ENCODE peak calls at places on chromosomes 11 and 22, in four cellular contexts. One of them, this sample, is unnamed.

GRCh38 chr22:21712751-21713427 is 22.7 kb downstream of the YPEL1 start:
- DNase-seq in aorta: no peak
- DNase-seq in lower lobe of right lung: peak; percentile 63
- DNase-seq in HAP-1: peak; percentile 68
- DNase-seq in this sample: peak; percentile 65

GRCh38 chr22:27170491-27170890 is 513.1 kb downstream of the MIAT start:
- DNase-seq in HAP-1: no peak
- DNase-seq in lower lobe of right lung: no peak
- DNase-seq in aorta: peak; percentile 87
- DNase-seq in this sample: no peak

GRCh38 chr11:75856912-75857311 is 41.9 kb downstream of the UVRAG start:
- DNase-seq in aorta: no peak
- DNase-seq in HAP-1: no peak
- DNase-seq in lower lobe of right lung: no peak
- DNase-seq in this sample: no peak

GRCh38 chr11:55501014-55501413 is 53.3 kb upstream of the OR4C15 start:
- DNase-seq in lower lobe of right lung: no peak
- DNase-seq in aorta: no peak
- DNase-seq in HAP-1: no peak
- DNase-seq in this sample: peak; percentile 67

GRCh38 chr11:76252625-76253024 is 46.3 kb upstream of the WNT11 start:
- DNase-seq in aorta: no peak
- DNase-seq in lower lobe of right lung: no peak
- DNase-seq in HAP-1: no peak
- DNase-seq in this sample: no peak

GRCh38 chr22:39698106-39698505 is 127.6 kb downstream of the CACNA1I start:
- DNase-seq in aorta: no peak
- DNase-seq in lower lobe of right lung: no peak
- DNase-seq in HAP-1: no peak
- DNase-seq in this sample: no peak

GRCh38 chr11:61293869-61294716 is 1.0 kb downstream of the VWCE start:
- DNase-seq in aorta: peak; percentile 89
- DNase-seq in HAP-1: no peak
- DNase-seq in lower lobe of right lung: peak; percentile 55
- DNase-seq in this sample: no peak

GRCh38 chr11:131690362-131690761 is 319.9 kb downstream of the NTM start:
- DNase-seq in lower lobe of right lung: no peak
- DNase-seq in HAP-1: no peak
- DNase-seq in aorta: no peak
- DNase-seq in this sample: peak; percentile 61

GRCh38 chr11:75445315-75445953 is 12.4 kb upstream of the KLHL35 start:
- DNase-seq in lower lobe of right lung: peak; percentile 75
- DNase-seq in aorta: peak; percentile 92
- DNase-seq in HAP-1: peak; percentile 37
- DNase-seq in this sample: peak; percentile 82

GRCh38 chr22:39092111-39092867 is 4.8 kb upstream of the APOBEC3H start:
- DNase-seq in lower lobe of right lung: peak; percentile 6
- DNase-seq in HAP-1: no peak
- DNase-seq in aorta: no peak
- DNase-seq in this sample: peak; percentile 5

GRCh38 chr22:23223566-23224317 is 43.4 kb downstream of the BCR start:
- DNase-seq in aorta: peak; percentile 48
- DNase-seq in HAP-1: no peak
- DNase-seq in lower lobe of right lung: peak; percentile 53
- DNase-seq in this sample: no peak

GRCh38 chr11:131692961-131693360 is 322.5 kb downstream of the NTM start:
- DNase-seq in aorta: no peak
- DNase-seq in HAP-1: no peak
- DNase-seq in lower lobe of right lung: no peak
- DNase-seq in this sample: no peak

GRCh38 chr11:126544311-126545056 is 189.0 kb downstream of the ST3GAL4 start:
- DNase-seq in aorta: no peak
- DNase-seq in lower lobe of right lung: no peak
- DNase-seq in HAP-1: peak; percentile 30
- DNase-seq in this sample: no peak

GRCh38 chr11:65353900-65354264 is 669 bp upstream of the TIGD3 start:
- DNase-seq in HAP-1: no peak
- DNase-seq in aorta: no peak
- DNase-seq in lower lobe of right lung: no peak
- DNase-seq in this sample: no peak

GRCh38 chr11:95459268-95460040 is 228.5 kb upstream of the SESN3 start:
- DNase-seq in aorta: no peak
- DNase-seq in HAP-1: peak; percentile 41
- DNase-seq in lower lobe of right lung: no peak
- DNase-seq in this sample: no peak

GRCh38 chr22:19530751-19531150 is 6.5 kb upstream of the CLDN5 start:
- DNase-seq in lower lobe of right lung: no peak
- DNase-seq in HAP-1: no peak
- DNase-seq in aorta: peak; percentile 46
- DNase-seq in this sample: no peak

GRCh38 chr11:18696638-18697225 is 1.8 kb upstream of the TMEM86A start:
- DNase-seq in HAP-1: no peak
- DNase-seq in lower lobe of right lung: no peak
- DNase-seq in aorta: no peak
- DNase-seq in this sample: no peak

GRCh38 chr11:66559141-66559861 is 9.1 kb downstream of the CTSF start:
- DNase-seq in HAP-1: no peak
- DNase-seq in aorta: no peak
- DNase-seq in lower lobe of right lung: peak; percentile 63
- DNase-seq in this sample: no peak

GRCh38 chr11:35162795-35163194 is 23.8 kb downstream of the CD44 start:
- DNase-seq in lower lobe of right lung: no peak
- DNase-seq in aorta: no peak
- DNase-seq in HAP-1: no peak
- DNase-seq in this sample: no peak

GRCh38 chr11:19441752-19442553 is 201.2 kb upstream of the E2F8 start:
- DNase-seq in aorta: peak; percentile 77
- DNase-seq in HAP-1: no peak
- DNase-seq in lower lobe of right lung: no peak
- DNase-seq in this sample: no peak

GRCh38 chr11:115197031-115197430 is 307.2 kb downstream of the CADM1 start:
- DNase-seq in HAP-1: no peak
- DNase-seq in lower lobe of right lung: no peak
- DNase-seq in aorta: no peak
- DNase-seq in this sample: no peak

GRCh38 chr22:37230673-37231405 is 13.2 kb downstream of the RAC2 start:
- DNase-seq in HAP-1: no peak
- DNase-seq in aorta: peak; percentile 57
- DNase-seq in lower lobe of right lung: peak; percentile 17
- DNase-seq in this sample: peak; percentile 62

GRCh38 chr11:13076961-13077360 is 67.8 kb downstream of the RASSF10 start:
- DNase-seq in aorta: no peak
- DNase-seq in HAP-1: no peak
- DNase-seq in lower lobe of right lung: no peak
- DNase-seq in this sample: no peak

GRCh38 chr22:49415219-49415951 is 412.3 kb downstream of the BRD1 start:
- DNase-seq in lower lobe of right lung: no peak
- DNase-seq in aorta: peak; percentile 25
- DNase-seq in HAP-1: no peak
- DNase-seq in this sample: no peak

GRCh38 chr11:762421-763072 is 14.7 kb downstream of the GATD1 start:
- DNase-seq in aorta: peak; percentile 72
- DNase-seq in HAP-1: no peak
- DNase-seq in lower lobe of right lung: peak; percentile 58
- DNase-seq in this sample: peak; percentile 82

GRCh38 chr11:12239396-12240298 is 129.3 kb downstream of the MICAL2 start:
- DNase-seq in lower lobe of right lung: peak; percentile 74
- DNase-seq in aorta: no peak
- DNase-seq in HAP-1: no peak
- DNase-seq in this sample: no peak

GRCh38 chr22:31155425-31155824 is 4.6 kb upstream of the RNF185 start:
- DNase-seq in lower lobe of right lung: no peak
- DNase-seq in HAP-1: no peak
- DNase-seq in aorta: no peak
- DNase-seq in this sample: no peak

GRCh38 chr11:17682848-17683247 is 36.5 kb upstream of the MYOD1 start:
- DNase-seq in aorta: no peak
- DNase-seq in lower lobe of right lung: no peak
- DNase-seq in HAP-1: no peak
- DNase-seq in this sample: no peak

GRCh38 chr11:6455070-6455469 is 14.3 kb upstream of the HPX start:
- DNase-seq in HAP-1: no peak
- DNase-seq in lower lobe of right lung: no peak
- DNase-seq in aorta: no peak
- DNase-seq in this sample: no peak
- H3K4me1 ChIP-seq in HAP-1: no peaks in the 10 kb centered on the region
- H3K4me1 ChIP-seq in lower lobe of right lung: no peaks in the 10 kb centered on the region
- H3K4me1 ChIP-seq in aorta: no peaks in the 10 kb centered on the region
- H3K4me1 ChIP-seq in this sample: no peaks in the 10 kb centered on the region

GRCh38 chr11:112019066-112019465 is 6.1 kb upstream of the DLAT start:
- DNase-seq in lower lobe of right lung: no peak
- DNase-seq in aorta: no peak
- DNase-seq in HAP-1: no peak
- DNase-seq in this sample: no peak

GRCh38 chr11:112013501-112014164 is 11.6 kb upstream of the DLAT start:
- DNase-seq in HAP-1: peak; percentile 47
- DNase-seq in aorta: no peak
- DNase-seq in lower lobe of right lung: no peak
- DNase-seq in this sample: no peak

GRCh38 chr11:112016765-112017356 is 8.3 kb upstream of the DLAT start:
- DNase-seq in aorta: no peak
- DNase-seq in HAP-1: peak; percentile 71
- DNase-seq in lower lobe of right lung: no peak
- DNase-seq in this sample: no peak

GRCh38 chr11:112017538-112017937 is 7.7 kb upstream of the DLAT start:
- DNase-seq in lower lobe of right lung: no peak
- DNase-seq in aorta: no peak
- DNase-seq in HAP-1: no peak
- DNase-seq in this sample: no peak

GRCh38 chr11:112016088-112016764 is 9.0 kb upstream of the DLAT start:
- DNase-seq in HAP-1: no peak
- DNase-seq in lower lobe of right lung: no peak
- DNase-seq in aorta: no peak
- DNase-seq in this sample: no peak
- H3K4me1 ChIP-seq in HAP-1: peaks cover 16% of the 10 kb centered on the region
- H3K4me1 ChIP-seq in lower lobe of right lung: no peaks in the 10 kb centered on the region
- H3K4me1 ChIP-seq in aorta: no peaks in the 10 kb centered on the region
- H3K4me1 ChIP-seq in this sample: no peaks in the 10 kb centered on the region

GRCh38 chr11:46337626-46338345 is 9.5 kb upstream of the DGKZ start:
- DNase-seq in lower lobe of right lung: no peak
- DNase-seq in HAP-1: no peak
- DNase-seq in aorta: no peak
- DNase-seq in this sample: no peak

GRCh38 chr11:46338988-46339666 is 8.1 kb upstream of the DGKZ start:
- DNase-seq in aorta: no peak
- DNase-seq in lower lobe of right lung: no peak
- DNase-seq in HAP-1: peak; percentile 85
- DNase-seq in this sample: no peak

GRCh38 chr11:46338636-46338987 is 8.7 kb upstream of the DGKZ start:
- DNase-seq in HAP-1: no peak
- DNase-seq in aorta: no peak
- DNase-seq in lower lobe of right lung: no peak
- DNase-seq in this sample: no peak

GRCh38 chr11:46341454-46341853 is 5.8 kb upstream of the DGKZ start:
- DNase-seq in aorta: no peak
- DNase-seq in HAP-1: no peak
- DNase-seq in lower lobe of right lung: no peak
- DNase-seq in this sample: no peak

DNA sequence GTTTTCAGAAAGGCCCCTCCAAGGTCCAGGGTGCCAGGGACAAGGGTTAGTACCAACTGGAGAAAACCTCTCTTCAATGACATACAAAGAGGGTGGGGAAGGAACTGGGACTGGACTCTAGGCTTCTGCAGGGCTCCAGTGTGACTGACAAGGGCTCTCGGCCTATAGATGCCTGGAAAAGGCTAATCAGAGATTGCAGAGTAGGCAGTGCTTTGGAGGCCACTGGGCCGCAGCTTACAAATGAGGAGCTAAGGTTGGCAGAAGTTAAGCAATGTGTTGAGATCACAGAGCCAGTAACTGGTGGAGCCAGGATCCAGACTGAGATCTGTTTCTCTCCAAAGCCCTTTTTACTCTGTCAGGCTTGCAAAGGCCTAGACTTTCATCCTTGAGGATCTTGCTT is 7.4 kb upstream of the DGKZ start:
- DNase-seq in lower lobe of right lung: no peak
- DNase-seq in HAP-1: no peak
- DNase-seq in aorta: no peak
- DNase-seq in this sample: no peak
- H3K4me1 ChIP-seq in lower lobe of right lung: peaks cover 78% of the 10 kb centered on the region
- H3K4me1 ChIP-seq in HAP-1: peaks cover 12% of the 10 kb centered on the region
- H3K4me1 ChIP-seq in aorta: no peaks in the 10 kb centered on the region
- H3K4me1 ChIP-seq in this sample: peaks cover 13% of the 10 kb centered on the region

GRCh38 chr22:17096095-17096494 is 11.3 kb downstream of the IL17RA start:
- DNase-seq in aorta: peak; percentile 5
- DNase-seq in HAP-1: no peak
- DNase-seq in lower lobe of right lung: no peak
- DNase-seq in this sample: no peak
- H3K4me1 ChIP-seq in aorta: no peaks in the 10 kb centered on the region
- H3K4me1 ChIP-seq in HAP-1: no peaks in the 10 kb centered on the region
- H3K4me1 ChIP-seq in lower lobe of right lung: peaks cover 42% of the 10 kb centered on the region
- H3K4me1 ChIP-seq in this sample: no peaks in the 10 kb centered on the region

GRCh38 chr11:73380897-73381410 is 4.8 kb downstream of the RELT start:
- DNase-seq in aorta: no peak
- DNase-seq in lower lobe of right lung: no peak
- DNase-seq in HAP-1: no peak
- DNase-seq in this sample: no peak
- H3K4me1 ChIP-seq in aorta: no peaks in the 10 kb centered on the region
- H3K4me1 ChIP-seq in lower lobe of right lung: peaks cover 85% of the 10 kb centered on the region
- H3K4me1 ChIP-seq in HAP-1: peaks cover 6% of the 10 kb centered on the region
- H3K4me1 ChIP-seq in this sample: peaks cover 50% of the 10 kb centered on the region

GRCh38 chr11:77747381-77747969 is 73.0 kb downstream of the RSF1 start:
- DNase-seq in aorta: no peak
- DNase-seq in lower lobe of right lung: no peak
- DNase-seq in HAP-1: no peak
- DNase-seq in this sample: no peak

GRCh38 chr11:77750757-77751156 is 69.8 kb downstream of the RSF1 start:
- DNase-seq in HAP-1: no peak
- DNase-seq in lower lobe of right lung: no peak
- DNase-seq in aorta: no peak
- DNase-seq in this sample: no peak

GRCh38 chr11:77749232-77749631 is 71.3 kb downstream of the RSF1 start:
- DNase-seq in aorta: no peak
- DNase-seq in HAP-1: no peak
- DNase-seq in lower lobe of right lung: no peak
- DNase-seq in this sample: no peak

GRCh38 chr11:77752518-77752917 is 68.0 kb downstream of the RSF1 start:
- DNase-seq in lower lobe of right lung: no peak
- DNase-seq in aorta: no peak
- DNase-seq in HAP-1: peak; percentile 17
- DNase-seq in this sample: no peak

GRCh38 chr11:77748266-77748665 is 72.3 kb downstream of the RSF1 start:
- DNase-seq in lower lobe of right lung: no peak
- DNase-seq in aorta: no peak
- DNase-seq in HAP-1: no peak
- DNase-seq in this sample: no peak
- H3K4me1 ChIP-seq in lower lobe of right lung: peaks cover 14% of the 10 kb centered on the region
- H3K4me1 ChIP-seq in aorta: no peaks in the 10 kb centered on the region
- H3K4me1 ChIP-seq in HAP-1: peaks cover 37% of the 10 kb centered on the region
- H3K4me1 ChIP-seq in this sample: no peaks in the 10 kb centered on the region